ENCODE peak calls at places on chromosome 5, in eight cellular contexts. V is GM23248, K is heart right ventricle, Y is heart left ventricle, Z is DND-41, N is endodermal cell, E is lower lobe of right lung, F is left lung. T is an unnamed sample.

GRCh38 chr5:72510610-72511121 is 3.5 kb upstream of the ZNF366 start:
- DNase-seq in Z (no peak), V (peak; percentile 96), F (peak; percentile 46), E (no peak), K (no peak), Y (peak; percentile 37), N (no peak), T (no peak)

GRCh38 chr5:103800728-103801127 is 238.1 kb upstream of the NUDT12 start:
- DNase-seq in N (no peak), F (no peak), Y (no peak), K (no peak), E (no peak), V (no peak), Z (no peak), T (no peak)

GRCh38 chr5:75951158-75951557 is 132.0 kb upstream of the SV2C start:
- DNase-seq in F (no peak), V (no peak), E (no peak), Z (no peak), K (no peak), N (no peak), Y (no peak), T (no peak)

GRCh38 chr5:103340132-103340531 is 81.6 kb downstream of the MACIR start:
- DNase-seq in K (no peak), N (no peak), Z (no peak), E (no peak), F (no peak), V (no peak), Y (no peak), T (no peak)

GRCh38 chr5:502325-503079 is 21.7 kb downstream of the SLC9A3 start:
- DNase-seq in Z (no peak), Y (no peak), N (peak; percentile 71), E (no peak), K (no peak), F (no peak), V (peak; percentile 34), T (no peak)

GRCh38 chr5:119527346-119527745 is 75.0 kb downstream of the HSD17B4 start:
- DNase-seq in Y (no peak), Z (no peak), F (no peak), E (no peak), N (no peak), V (peak; percentile 11), K (no peak), T (no peak)

GRCh38 chr5:174503461-174504265 is 220.7 kb upstream of the MSX2 start:
- DNase-seq in K (no peak), Z (no peak), Y (no peak), F (no peak), V (peak; percentile 73), N (no peak), E (no peak), T (no peak)

GRCh38 chr5:152349683-152350526 is 55.2 kb downstream of the NMUR2 start:
- DNase-seq in Z (peak; percentile 34), N (peak; percentile 83), Y (peak; percentile 34), K (peak; percentile 10), F (peak; percentile 39), E (peak; percentile 45), V (peak; percentile 61), T (peak; percentile 55)

GRCh38 chr5:75707911-75708509 is 9.2 kb downstream of the POC5 start:
- DNase-seq in Z (no peak), F (no peak), E (no peak), N (no peak), K (no peak), V (peak; percentile 16), Y (no peak), T (no peak)

GRCh38 chr5:56585466-56585865 is 229.9 kb upstream of the MAP3K1 start:
- DNase-seq in E (no peak), Y (no peak), V (peak; percentile 63), K (no peak), F (no peak), Z (no peak), N (no peak), T (no peak)

GRCh38 chr5:164007062-164007461 is 501.6 kb downstream of the MAT2B start:
- DNase-seq in F (no peak), Z (no peak), K (no peak), Y (no peak), E (no peak), N (no peak), V (no peak), T (no peak)

GRCh38 chr5:170791325-170791954 is 7.9 kb downstream of the GABRP start:
- DNase-seq in F (peak; percentile 61), Z (peak; percentile 9), V (peak; percentile 71), E (peak; percentile 57), Y (peak; percentile 76), K (peak; percentile 76), N (peak; percentile 94), T (peak; percentile 70)

GRCh38 chr5:158451983-158452710 is 593.2 kb upstream of the CLINT1 start:
- DNase-seq in Y (peak; percentile 37), F (no peak), N (no peak), Z (no peak), E (no peak), V (no peak), K (no peak), T (no peak)

GRCh38 chr5:79512692-79513518 is 1.0 kb downstream of the HOMER1 start:
- DNase-seq in K (peak; percentile 15), E (no peak), Y (no peak), F (no peak), V (peak; percentile 56), N (peak; percentile 50), Z (no peak), T (no peak)

GRCh38 chr5:66164044-66164790 is 20.1 kb downstream of the SREK1 start:
- DNase-seq in K (no peak), Z (no peak), V (peak; percentile 89), F (no peak), E (no peak), Y (no peak), N (no peak), T (no peak)

GRCh38 chr5:110644357-110644756 is 82.1 kb downstream of the TMEM232 start:
- DNase-seq in F (no peak), V (no peak), Z (no peak), Y (no peak), E (no peak), K (no peak), N (no peak), T (no peak)

DNA sequence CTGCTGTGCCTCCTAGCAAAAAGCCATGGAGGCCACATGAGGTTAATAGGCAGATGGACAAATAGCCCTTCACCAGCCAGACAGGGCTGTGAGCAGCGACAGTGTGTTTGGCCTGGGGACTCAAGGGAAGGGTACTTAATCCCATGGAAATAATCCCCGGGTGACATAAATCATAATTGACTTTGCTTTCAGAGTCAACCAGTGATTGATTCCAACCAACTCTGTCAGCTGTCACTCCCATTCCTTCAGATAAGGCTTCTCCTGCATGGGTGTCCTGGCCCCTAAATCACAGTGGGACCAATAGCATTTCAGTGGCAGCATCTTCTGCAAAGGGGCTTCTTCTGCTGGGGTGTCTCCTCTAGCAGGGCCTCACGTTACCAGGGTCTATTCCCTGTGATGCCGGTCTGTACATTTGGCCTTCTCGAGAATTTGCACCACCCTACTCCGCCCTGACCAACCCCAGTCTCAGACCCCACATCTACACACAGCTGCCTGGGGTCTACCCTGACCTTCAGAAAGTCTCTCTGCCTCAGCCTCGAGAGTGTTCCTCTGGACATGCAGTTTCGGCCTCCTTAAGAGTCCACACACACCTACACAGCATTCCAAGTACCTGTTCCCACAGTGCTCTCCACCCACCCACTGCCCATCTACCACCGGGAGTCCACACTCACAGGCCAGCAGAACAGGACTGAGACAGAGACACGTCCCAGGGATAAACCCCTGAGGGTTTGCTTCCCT is 3.7 kb downstream of the CLTB start:
- DNase-seq in N (no peak), F (no peak), E (no peak), Z (no peak), K (no peak), Y (no peak), V (no peak), T (no peak)
- H3K9me3 ChIP-seq in N (peaks cover 8% of the 10 kb centered on the region), F (no peaks in the 10 kb centered on the region), E (no peaks in the 10 kb centered on the region), Z (no peaks in the 10 kb centered on the region), K (no peaks in the 10 kb centered on the region), Y (no peaks in the 10 kb centered on the region), V (no peaks in the 10 kb centered on the region), T (no peaks in the 10 kb centered on the region)

GRCh38 chr5:142821733-142822487 is 51.7 kb downstream of the ARHGAP26 start:
- DNase-seq in N (no peak), E (no peak), V (peak; percentile 95), K (no peak), Y (no peak), F (no peak), Z (no peak), T (no peak)
- H3K4me1 ChIP-seq in N (peaks cover 5% of the 10 kb centered on the region), E (peaks cover 60% of the 10 kb centered on the region), V (peaks cover 72% of the 10 kb centered on the region), K (peaks cover 83% of the 10 kb centered on the region), Y (peaks cover 86% of the 10 kb centered on the region), F (peaks cover 27% of the 10 kb centered on the region), Z (no peaks in the 10 kb centered on the region), T (no peaks in the 10 kb centered on the region)

GRCh38 chr5:3596261-3596825 is 711 bp downstream of the IRX1 start:
- DNase-seq in E (no peak), K (no peak), F (no peak), N (peak; percentile 78), V (peak; percentile 78), Y (no peak), Z (no peak), T (no peak)

GRCh38 chr5:3592298-3592697 is 3.3 kb upstream of the IRX1 start:
- DNase-seq in Z (no peak), K (no peak), Y (no peak), N (peak; percentile 82), V (no peak), F (no peak), E (no peak), T (no peak)

GRCh38 chr5:3593771-3594513 is 1.7 kb upstream of the IRX1 start:
- DNase-seq in E (no peak), F (no peak), N (peak; percentile 66), V (peak; percentile 89), Y (no peak), K (no peak), Z (no peak), T (no peak)

GRCh38 chr5:3595102-3595961 is at the start of gene IRX1:
- DNase-seq in E (no peak), K (no peak), V (peak; percentile 91), N (peak; percentile 88), F (peak; percentile 56), Z (no peak), Y (no peak), T (no peak)

GRCh38 chr5:3594514-3595101 is 1.0 kb upstream of the IRX1 start:
- DNase-seq in E (peak; percentile 48), V (peak; percentile 78), K (no peak), Y (no peak), Z (no peak), N (peak; percentile 84), F (no peak), T (no peak)
- H3K9me3 ChIP-seq in E (no peaks in the 10 kb centered on the region), V (no peaks in the 10 kb centered on the region), K (no peaks in the 10 kb centered on the region), Y (no peaks in the 10 kb centered on the region), Z (peaks cover 4% of the 10 kb centered on the region), N (no peaks in the 10 kb centered on the region), F (no peaks in the 10 kb centered on the region), T (no peaks in the 10 kb centered on the region)

DNA sequence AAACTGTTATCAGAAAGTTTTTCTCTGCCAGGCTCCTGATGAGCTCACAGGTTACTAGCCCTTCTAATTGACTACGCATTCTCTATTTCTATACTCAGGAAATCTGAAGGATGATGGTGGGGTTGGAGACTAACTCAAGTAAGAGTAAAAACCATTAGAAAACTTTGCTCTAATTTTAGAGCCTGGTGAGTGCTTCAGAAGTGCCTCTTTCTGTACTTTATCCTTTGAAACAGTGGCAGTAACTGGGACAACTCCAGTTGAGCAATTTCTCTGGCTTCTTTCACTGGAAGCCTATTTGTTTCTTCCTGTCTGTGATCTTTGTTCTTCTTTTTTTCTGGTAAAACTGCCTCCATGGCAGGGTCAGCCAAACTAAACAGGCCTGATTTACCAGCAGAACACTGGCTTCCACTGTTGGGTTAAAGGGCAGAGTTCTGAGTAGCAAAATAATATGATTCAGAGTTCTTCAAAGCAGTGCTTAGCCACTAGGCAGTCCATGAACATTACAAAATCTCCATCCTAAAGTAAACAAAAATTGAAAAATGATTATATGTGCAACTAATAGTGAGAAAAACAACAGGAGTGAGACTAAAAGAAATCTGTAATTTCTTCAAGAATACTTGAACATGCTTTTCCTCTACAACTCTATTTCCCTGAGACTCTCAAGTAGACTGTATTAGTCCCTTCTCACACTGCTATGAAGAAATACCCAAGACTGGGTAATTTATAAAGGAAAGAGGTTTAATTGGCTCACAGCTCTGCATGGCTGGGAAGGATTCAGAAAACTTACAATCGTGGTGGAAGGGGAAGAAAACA is 79.8 kb downstream of the MROH2B start:
- DNase-seq in N (no peak), Y (peak; percentile 53), F (peak; percentile 44), E (no peak), V (peak; percentile 2), K (peak; percentile 70), Z (no peak), T (no peak)
- H3K4me1 ChIP-seq in N (no peaks in the 10 kb centered on the region), Y (peaks cover 13% of the 10 kb centered on the region), F (peaks cover 19% of the 10 kb centered on the region), E (peaks cover 21% of the 10 kb centered on the region), V (no peaks in the 10 kb centered on the region), K (peaks cover 28% of the 10 kb centered on the region), Z (no peaks in the 10 kb centered on the region), T (no peaks in the 10 kb centered on the region)